ENCODE peak calls at places on chromosomes 5 and 9, in nine cellular contexts. A is Ammon's horn; X is NCI-H146; G is ovary; B is anterior cingulate cortex; F is activated CD4-positive, alpha-beta T cell treated with anti-CD3 and anti-CD28 coated beads, Interleukin-2, amount 50 U/mL, for 4 hours; S is activated CD8-positive, alpha-beta memory T cell treated with anti-CD3 and anti-CD28 coated beads for 4 hours; J is NCI-H345; C is tibial nerve. L is an unnamed sample.

GRCh38 chr5:179762079-179762780 is 29.6 kb downstream of the MAML1 start:
- DNase-seq in F (no peak), S (no peak), J (peak; percentile 86), G (no peak), X (peak; percentile 6), A (no peak), B (no peak), C (no peak), L (peak; percentile 72)

GRCh38 chr9:71931166-71931565 is 19.7 kb downstream of the C9orf85 start:
- DNase-seq in F (no peak), B (no peak), A (no peak), C (no peak), X (no peak), J (no peak), G (no peak), S (no peak), L (no peak)

GRCh38 chr9:88532320-88532719 is 2.7 kb upstream of the NXNL2 start:
- DNase-seq in A (no peak), S (no peak), X (peak; percentile 22), B (no peak), F (no peak), C (no peak), G (peak; percentile 31), J (peak; percentile 35), L (no peak)

GRCh38 chr5:88979244-88979643 is 96.3 kb upstream of the MEF2C start:
- DNase-seq in F (no peak), X (no peak), J (no peak), C (no peak), S (no peak), A (no peak), B (no peak), G (no peak), L (no peak)

GRCh38 chr5:177592010-177592834 is at the start of gene TMED9:
- DNase-seq in S (peak; percentile 70), C (peak; percentile 64), X (peak; percentile 85), A (peak; percentile 92), J (peak; percentile 94), G (peak; percentile 75), F (peak; percentile 78), B (peak; percentile 83), L (peak; percentile 94)

GRCh38 chr9:128103589-128103962 is 24.0 kb downstream of the PTGES2 start:
- DNase-seq in C (no peak), G (no peak), S (no peak), J (no peak), B (no peak), X (peak; percentile 46), A (no peak), F (peak; percentile 39), L (no peak)

GRCh38 chr5:55850839-55851674 is at the start of gene IL31RA:
- DNase-seq in G (no peak), B (no peak), F (no peak), J (no peak), S (no peak), C (no peak), X (no peak), A (no peak), L (no peak)

GRCh38 chr9:97053717-97054116 is 14.8 kb upstream of the CTSV start:
- DNase-seq in F (no peak), S (no peak), X (no peak), C (no peak), G (no peak), J (no peak), B (no peak), A (no peak), L (no peak)

GRCh38 chr5:36611520-36612274 is 5.3 kb downstream of the SLC1A3 start:
- DNase-seq in A (no peak), J (no peak), G (no peak), X (no peak), S (no peak), B (no peak), C (no peak), F (no peak), L (no peak)